ENCODE peak calls at places on chromosomes 1 and 21, in nine cellular contexts. D, W, A, P, Q, I, L, M and V are unnamed samples.

GRCh38 chr1:8031176-8031785 is 5.2 kb upstream of the ERRFI1 start:
- DNase-seq in D (peak), W (peak), A (no peak), P (no peak), Q (no peak), I (no peak), L (peak), M (no peak), V (no peak)

GRCh38 chr1:63214553-63214952 is 107.8 kb upstream of the FOXD3 start:
- DNase-seq in D (no peak), W (no peak), A (no peak), P (no peak), Q (no peak), I (no peak), L (no peak), M (no peak), V (no peak)

GRCh38 chr21:45846373-45847160 is 135.0 kb upstream of the COL6A1 start:
- DNase-seq in D (no peak), W (no peak), A (peak), P (peak), Q (no peak), I (no peak), L (peak), M (no peak), V (peak)

GRCh38 chr1:61436016-61436415 is 288.9 kb downstream of the TM2D1 start:
- DNase-seq in D (no peak), W (no peak), A (no peak), P (no peak), Q (no peak), I (no peak), L (no peak), M (no peak), V (no peak)

GRCh38 chr1:6485140-6485936 is 6.1 kb downstream of the PLEKHG5 start:
- DNase-seq in D (no peak), W (no peak), A (no peak), P (no peak), Q (no peak), I (peak), L (no peak), M (no peak), V (no peak)

GRCh38 chr1:48873944-48874343 is 97.3 kb upstream of the BEND5 start:
- DNase-seq in D (no peak), W (no peak), A (no peak), P (no peak), Q (no peak), I (no peak), L (no peak), M (no peak), V (no peak)

GRCh38 chr1:1117469-1117831 is 1.6 kb upstream of the C1orf159 start:
- DNase-seq in D (no peak), W (no peak), A (no peak), P (no peak), Q (peak), I (no peak), L (no peak), M (no peak), V (peak)

GRCh38 chr1:247096112-247096511 is 8.0 kb downstream of the ZNF669 start:
- DNase-seq in D (no peak), W (no peak), A (no peak), P (no peak), Q (no peak), I (no peak), L (no peak), M (no peak), V (no peak)

GRCh38 chr1:173473599-173474011 is 3.5 kb upstream of the PRDX6 start:
- DNase-seq in D (no peak), W (no peak), A (no peak), P (no peak), Q (no peak), I (no peak), L (peak), M (no peak), V (no peak)

GRCh38 chr1:157803851-157804250 is 16.1 kb downstream of the FCRL1 start:
- DNase-seq in D (no peak), W (no peak), A (peak), P (no peak), Q (no peak), I (no peak), L (no peak), M (no peak), V (peak)

GRCh38 chr1:212613440-212614335 is 5.1 kb downstream of the ATF3 start:
- DNase-seq in D (no peak), W (no peak), A (no peak), P (no peak), Q (no peak), I (no peak), L (no peak), M (no peak), V (no peak)

GRCh38 chr1:31215083-31215570 is 24.6 kb downstream of the NKAIN1 start:
- DNase-seq in D (no peak), W (no peak), A (no peak), P (no peak), Q (no peak), I (no peak), L (no peak), M (no peak), V (no peak)

GRCh38 chr1:179447489-179447888 is 81.7 kb downstream of the AXDND1 start:
- DNase-seq in D (no peak), W (peak), A (no peak), P (no peak), Q (no peak), I (no peak), L (peak), M (no peak), V (no peak)

GRCh38 chr1:3865606-3866160 is 8.4 kb downstream of the DFFB start:
- DNase-seq in D (no peak), W (no peak), A (no peak), P (no peak), Q (no peak), I (no peak), L (no peak), M (no peak), V (no peak)

GRCh38 chr1:194289569-194290266 is 1103.3 kb upstream of the B3GALT2 start:
- DNase-seq in D (no peak), W (no peak), A (no peak), P (no peak), Q (no peak), I (no peak), L (no peak), M (no peak), V (peak)

GRCh38 chr1:100362821-100363466 is 10.6 kb downstream of the CDC14A start:
- DNase-seq in D (no peak), W (no peak), A (no peak), P (no peak), Q (no peak), I (no peak), L (no peak), M (no peak), V (no peak)

GRCh38 chr1:60886793-60887331 is 195.5 kb upstream of the NFIA start:
- DNase-seq in D (no peak), W (no peak), A (no peak), P (no peak), Q (no peak), I (no peak), L (no peak), M (no peak), V (no peak)

GRCh38 chr1:37471345-37472231 is 2.8 kb upstream of the ZC3H12A start:
- DNase-seq in D (peak), W (peak), A (peak), P (peak), Q (peak), I (peak), L (peak), M (no peak), V (no peak)

GRCh38 chr1:183023146-183023600 is at the start of gene LAMC1:
- DNase-seq in D (peak), W (peak), A (peak), P (peak), Q (peak), I (peak), L (peak), M (no peak), V (peak)

GRCh38 chr1:202505356-202505755 is 156.9 kb downstream of the PPP1R12B start:
- DNase-seq in D (no peak), W (no peak), A (no peak), P (no peak), Q (no peak), I (no peak), L (peak), M (no peak), V (no peak)

GRCh38 chr21:35921471-35921870 is 138.9 kb downstream of the SETD4 start:
- DNase-seq in D (no peak), W (no peak), A (no peak), P (no peak), Q (no peak), I (no peak), L (no peak), M (no peak), V (no peak)

GRCh38 chr1:147225193-147225730 is at the start of gene FMO5:
- DNase-seq in D (peak), W (peak), A (peak), P (peak), Q (peak), I (peak), L (peak), M (no peak), V (peak)

GRCh38 chr1:163535807-163536206 is 214.1 kb downstream of the NUF2 start:
- DNase-seq in D (no peak), W (peak), A (no peak), P (no peak), Q (no peak), I (no peak), L (peak), M (no peak), V (no peak)

GRCh38 chr1:204340137-204340536 is 19.6 kb downstream of the PLEKHA6 start:
- DNase-seq in D (no peak), W (no peak), A (no peak), P (no peak), Q (no peak), I (no peak), L (no peak), M (no peak), V (peak)

GRCh38 chr1:196558424-196558823 is 49.8 kb downstream of the KCNT2 start:
- DNase-seq in D (no peak), W (peak), A (no peak), P (no peak), Q (no peak), I (no peak), L (peak), M (no peak), V (no peak)

GRCh38 chr1:96596226-96596625 is 125.4 kb upstream of the PTBP2 start:
- DNase-seq in D (no peak), W (peak), A (peak), P (no peak), Q (no peak), I (no peak), L (peak), M (no peak), V (no peak)

GRCh38 chr1:220363196-220363831 is 91.1 kb upstream of the RAB3GAP2 start:
- DNase-seq in D (no peak), W (no peak), A (no peak), P (no peak), Q (no peak), I (no peak), L (no peak), M (no peak), V (no peak)

GRCh38 chr21:30434033-30434631 is 4.1 kb downstream of the KRTAP13-4 start:
- DNase-seq in D (peak), W (peak), A (no peak), P (peak), Q (no peak), I (no peak), L (no peak), M (no peak), V (no peak)

GRCh38 chr1:232682248-232682647 is 52.3 kb upstream of the SIPA1L2 start:
- DNase-seq in D (peak), W (no peak), A (no peak), P (no peak), Q (no peak), I (no peak), L (no peak), M (no peak), V (no peak)

GRCh38 chr1:204323887-204324286 is 35.8 kb downstream of the PLEKHA6 start:
- DNase-seq in D (no peak), W (peak), A (no peak), P (no peak), Q (no peak), I (no peak), L (peak), M (no peak), V (peak)

GRCh38 chr1:75672528-75673393 is 51.7 kb upstream of the ACADM start:
- DNase-seq in D (no peak), W (peak), A (no peak), P (no peak), Q (no peak), I (no peak), L (peak), M (no peak), V (no peak)

GRCh38 chr21:15850645-15851044 is 120.9 kb downstream of the USP25 start:
- DNase-seq in D (no peak), W (peak), A (no peak), P (no peak), Q (no peak), I (no peak), L (peak), M (no peak), V (no peak)

GRCh38 chr1:36807262-36807661 is 227.1 kb downstream of the GRIK3 start:
- DNase-seq in D (no peak), W (no peak), A (peak), P (no peak), Q (peak), I (no peak), L (no peak), M (no peak), V (no peak)

GRCh38 chr21:26686278-26686677 is 113.2 kb upstream of the CYYR1 start:
- DNase-seq in D (no peak), W (peak), A (no peak), P (no peak), Q (peak), I (no peak), L (peak), M (no peak), V (peak)

GRCh38 chr1:64765826-64766225 is 21.0 kb downstream of the RAVER2 start:
- DNase-seq in D (no peak), W (no peak), A (no peak), P (no peak), Q (no peak), I (no peak), L (no peak), M (no peak), V (no peak)

DNA sequence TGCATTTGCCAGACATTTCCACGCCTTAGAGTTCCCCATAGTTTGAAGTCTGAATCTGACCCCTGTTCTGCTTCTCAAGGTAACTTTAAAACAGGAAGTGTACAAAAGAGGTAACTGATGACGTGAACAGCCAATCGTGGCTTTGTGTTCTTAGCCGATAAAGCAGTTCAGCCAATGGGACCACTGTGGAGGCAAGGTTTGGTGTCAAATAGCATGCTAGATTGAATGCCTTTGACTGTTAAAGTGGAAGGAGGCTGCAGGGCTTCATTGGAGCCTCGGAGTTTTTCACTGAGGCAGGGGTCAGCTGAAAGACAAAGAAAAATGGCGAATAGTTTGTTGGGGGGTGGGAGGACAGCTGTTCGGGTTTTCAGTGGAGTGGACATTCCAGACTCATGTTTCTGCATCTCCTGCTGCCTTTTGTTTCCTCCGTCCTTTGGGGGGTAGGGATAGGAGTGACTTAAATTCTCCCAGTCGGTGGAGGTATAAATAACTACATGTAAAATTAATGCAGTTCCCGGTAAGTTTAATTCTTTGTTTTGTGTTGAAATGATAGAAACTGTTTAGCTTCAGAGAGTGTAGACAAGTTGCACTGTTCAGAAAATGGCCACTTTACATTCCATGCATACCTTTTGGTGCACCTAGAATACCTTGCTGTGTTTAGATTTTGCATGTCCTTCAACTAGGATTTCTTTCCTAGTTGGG is 17.7 kb downstream of the NFYC start:
- DNase-seq in D (peak), W (peak), A (peak), P (peak), Q (peak), I (peak), L (peak), M (peak), V (peak)
- TF ChIP-seq POLR2A in D (no peak), W (no peak), A (peak), P (peak), Q (peak), I (peak), L (no peak), M (peak), V (peak)

DNA sequence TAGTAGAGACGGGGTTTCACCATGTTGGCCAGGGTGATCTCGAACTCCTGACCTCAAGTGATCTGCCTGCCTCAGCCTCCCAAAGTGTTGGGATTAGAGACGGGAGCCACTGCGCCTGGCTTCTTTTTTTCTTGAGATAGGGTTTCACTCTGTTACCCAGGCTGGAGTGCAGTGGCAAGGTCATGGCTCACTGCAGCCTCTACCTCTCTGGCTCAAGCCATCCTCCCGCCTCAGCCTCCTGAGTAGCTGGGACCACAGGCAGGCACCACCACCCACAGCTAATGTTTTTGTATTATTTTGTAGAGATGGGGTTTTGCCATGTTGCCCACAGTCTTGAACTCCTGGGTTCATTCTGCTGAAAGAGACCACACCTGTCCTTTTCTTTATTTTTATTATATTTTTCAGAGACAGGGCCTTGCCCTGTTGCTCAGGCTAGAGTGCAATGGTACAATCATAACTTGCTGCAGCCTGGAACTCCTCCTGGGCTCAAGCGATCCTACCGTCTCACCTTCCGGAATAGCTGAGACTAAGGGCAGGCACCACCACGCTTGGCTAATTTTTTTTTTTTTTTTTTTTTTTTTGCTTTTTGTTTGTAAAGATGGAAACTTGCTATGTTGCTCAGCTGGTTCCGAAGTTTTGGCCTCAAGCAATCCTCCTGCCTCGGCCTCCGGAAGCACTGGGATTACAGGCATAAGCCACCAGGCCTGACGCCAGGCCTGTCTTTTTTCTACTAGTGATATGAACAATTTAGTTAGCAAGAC is 3.1 kb downstream of the LMNA start:
- DNase-seq in D (no peak), W (no peak), A (no peak), P (no peak), Q (no peak), I (no peak), L (no peak), M (no peak), V (peak)
- H3K27ac ChIP-seq in D (peak), W (peak), A (peak), P (peak), Q (peak), I (no peak), L (no peak), M (peak), V (peak)

DNA sequence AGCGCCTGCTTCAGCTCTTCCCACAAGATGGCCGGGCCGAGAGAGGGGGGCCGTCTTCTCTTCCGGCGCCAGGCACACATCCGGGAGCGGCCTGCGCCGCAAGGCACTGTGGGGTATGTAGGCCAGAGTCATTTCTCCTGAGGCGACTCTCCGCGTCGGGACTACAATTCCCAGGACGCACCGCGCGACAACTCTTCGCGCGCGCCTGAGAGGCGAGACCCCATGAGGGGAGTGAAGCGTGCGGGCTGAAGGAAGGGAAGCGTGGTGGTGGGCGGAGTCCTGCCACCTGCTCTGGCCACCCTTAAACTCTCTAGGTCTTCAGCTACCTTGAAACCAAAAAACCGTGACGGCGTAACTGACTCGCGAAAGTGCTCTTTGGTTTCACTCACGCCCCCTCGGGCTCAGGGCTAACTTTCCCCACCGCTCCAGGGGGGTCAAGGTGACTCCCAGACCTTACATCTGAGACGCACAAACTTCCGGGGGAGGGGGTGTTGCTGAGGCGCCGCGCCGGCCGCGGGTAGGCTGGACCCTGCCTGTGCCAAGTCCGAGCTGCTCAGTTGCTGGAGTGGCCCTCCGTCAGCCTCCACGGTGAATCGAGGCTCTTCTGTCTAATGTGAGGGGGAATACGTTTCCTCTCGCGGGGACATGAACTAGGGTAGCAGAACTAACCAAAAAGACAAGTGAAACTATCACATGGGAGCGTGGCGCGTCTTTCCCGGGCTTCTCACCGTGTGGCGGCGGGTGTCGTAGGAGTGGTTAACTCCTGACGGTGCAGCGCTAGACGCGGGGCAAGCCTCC is at the start of gene SERBP1:
- DNase-seq in D (peak), W (peak), A (peak), P (peak), Q (peak), I (peak), L (peak), M (peak), V (peak)
- TF ChIP-seq POLR2A in D (peak), W (peak), A (peak), P (peak), Q (peak), I (no peak), L (peak), M (peak), V (peak)

GRCh38 chr1:18230840-18231239 is 123.2 kb downstream of the IGSF21 start:
- DNase-seq in D (no peak), W (no peak), A (no peak), P (no peak), Q (no peak), I (no peak), L (no peak), M (no peak), V (no peak)
- H3K27ac ChIP-seq in D (no peak), W (no peak), A (no peak), P (no peak), Q (no peak), I (no peak), L (no peak), M (no peak), V (no peak)

DNA sequence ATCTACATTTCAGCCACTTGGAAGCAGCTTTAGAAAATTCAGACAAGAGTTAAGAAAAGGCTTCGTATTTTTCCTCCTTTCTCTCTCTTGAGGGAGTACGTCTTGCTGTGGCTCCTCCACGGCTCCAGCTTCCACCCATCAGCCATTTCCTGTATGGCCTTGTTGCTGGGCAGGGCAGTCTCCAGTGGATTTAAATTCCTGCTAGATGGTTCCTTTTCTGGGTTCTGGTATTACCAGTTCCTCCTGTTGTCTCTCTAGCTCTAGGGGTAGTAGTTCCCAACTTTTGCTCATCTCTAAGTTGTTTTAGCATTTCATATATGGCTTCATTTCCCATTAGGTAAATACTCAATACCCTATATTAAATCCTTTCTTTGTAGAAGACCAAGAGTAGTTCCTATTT is 1098.3 kb downstream of the ADGRL2 start:
- DNase-seq in D (no peak), W (no peak), A (no peak), P (no peak), Q (no peak), I (no peak), L (no peak), M (no peak), V (no peak)
- TF ChIP-seq POLR2A in D (no peak), W (no peak), A (no peak), P (no peak), Q (no peak), I (no peak), L (no peak), M (no peak), V (no peak)

GRCh38 chr1:197691816-197692215 is 83.5 kb downstream of the DENND1B start:
- DNase-seq in D (no peak), W (no peak), A (no peak), P (no peak), Q (no peak), I (no peak), L (no peak), M (no peak), V (no peak)
- H3K27ac ChIP-seq in D (no peak), W (no peak), A (no peak), P (no peak), Q (no peak), I (no peak), L (no peak), M (no peak), V (no peak)